ENCODE peak calls at places on chromosomes 11 and 22, in five cellular contexts. E is esophagus squamous epithelium, R is right atrium auricular region, K is tibial nerve, T is adrenal gland. U is an unnamed sample.

GRCh38 chr11:44235765-44236201 is 74.2 kb downstream of the ALX4 start:
- DNase-seq in E (no peak), T (no peak), K (no peak), R (no peak), U (no peak)

GRCh38 chr11:41779401-41779960 is 320.0 kb upstream of the LRRC4C start:
- DNase-seq in E (no peak), R (no peak), K (no peak), T (no peak), U (no peak)

GRCh38 chr11:40292636-40293585 is 1166.5 kb downstream of the LRRC4C start:
- DNase-seq in R (no peak), E (no peak), T (no peak), K (no peak), U (no peak)

GRCh38 chr11:84408946-84409411 is 1122.8 kb upstream of the CCDC90B start:
- DNase-seq in K (no peak), R (no peak), E (no peak), T (no peak), U (no peak)

GRCh38 chr11:132864811-132865576 is 667.3 kb downstream of the OPCML start:
- DNase-seq in K (no peak), E (no peak), R (no peak), T (no peak), U (no peak)

GRCh38 chr11:14107071-14107470 is 144.5 kb downstream of the SPON1 start:
- DNase-seq in T (no peak), E (no peak), R (no peak), K (no peak), U (no peak)

GRCh38 chr11:129710423-129710822 is 105.2 kb upstream of the TMEM45B start:
- DNase-seq in E (no peak), K (no peak), R (no peak), T (no peak), U (no peak)

GRCh38 chr11:45212566-45213315 is 66.3 kb downstream of the PRDM11 start:
- DNase-seq in K (no peak), T (no peak), E (no peak), R (no peak), U (peak; percentile 65)

GRCh38 chr22:32564170-32565001 is 89.8 kb downstream of the FBXO7 start:
- DNase-seq in T (peak; percentile 69), R (no peak), E (no peak), K (no peak), U (no peak)

GRCh38 chr11:86919557-86920210 is 35.5 kb downstream of the FZD4 start:
- DNase-seq in K (peak; percentile 43), T (no peak), R (no peak), E (no peak), U (no peak)

GRCh38 chr22:45692549-45692948 is 20.9 kb downstream of the ATXN10 start:
- DNase-seq in R (no peak), E (no peak), T (no peak), K (no peak), U (no peak)

GRCh38 chr11:36391062-36391461 is 95.0 kb downstream of the PRR5L start:
- DNase-seq in K (no peak), T (no peak), E (no peak), R (no peak), U (no peak)

GRCh38 chr22:38953577-38954413 is 3.6 kb upstream of the APOBEC3A start:
- DNase-seq in R (no peak), T (no peak), E (no peak), K (no peak), U (no peak)

GRCh38 chr11:47152953-47153950 is 23.4 kb downstream of the ARFGAP2 start:
- DNase-seq in E (no peak), T (peak; percentile 76), R (peak; percentile 87), K (peak; percentile 93), U (peak; percentile 78)

GRCh38 chr11:130478204-130478701 is 29.8 kb downstream of the ADAMTS15 start:
- DNase-seq in E (no peak), R (peak; percentile 92), T (peak; percentile 90), K (peak; percentile 93), U (peak; percentile 86)

GRCh38 chr11:62921573-62922188 is 518 bp upstream of the CHRM1 start:
- DNase-seq in R (no peak), T (no peak), E (no peak), K (no peak), U (peak; percentile 14)

GRCh38 chr11:74926304-74927030 is 22.4 kb downstream of the XRRA1 start:
- DNase-seq in E (no peak), T (no peak), K (no peak), R (no peak), U (no peak)

GRCh38 chr22:40345801-40346177 is 511 bp upstream of the ADSL start:
- DNase-seq in E (no peak), T (peak; percentile 48), K (no peak), R (no peak), U (peak; percentile 69)

GRCh38 chr22:28442951-28443876 is 236.4 kb downstream of the TTC28 start:
- DNase-seq in E (no peak), K (peak; percentile 67), T (peak; percentile 71), R (peak; percentile 79), U (peak; percentile 82)

GRCh38 chr22:40654522-40655167 is 18.1 kb upstream of the MRTFA start:
- DNase-seq in R (peak; percentile 69), T (peak; percentile 73), E (no peak), K (peak; percentile 68), U (peak; percentile 74)

GRCh38 chr11:25766332-25767015 is 565.5 kb upstream of the ANO3 start:
- DNase-seq in T (no peak), K (no peak), E (no peak), R (no peak), U (no peak)

GRCh38 chr11:132445966-132446365 is 1075.6 kb downstream of the NTM start:
- DNase-seq in T (no peak), E (no peak), K (no peak), R (no peak), U (no peak)

GRCh38 chr22:50673231-50674126 is 856 bp downstream of the SHANK3 start:
- DNase-seq in K (no peak), R (peak; percentile 28), E (no peak), T (no peak), U (no peak)

GRCh38 chr22:22745225-22746060 is 101.0 kb downstream of the GGTLC2 start:
- DNase-seq in T (peak; percentile 45), R (no peak), K (no peak), E (no peak), U (no peak)

GRCh38 chr11:128686745-128687177 is 7.1 kb upstream of the FLI1 start:
- DNase-seq in T (no peak), K (no peak), E (no peak), R (no peak), U (peak; percentile 81)

GRCh38 chr11:35148163-35148562 is 9.2 kb downstream of the CD44 start:
- DNase-seq in E (no peak), K (no peak), R (no peak), T (no peak), U (no peak)

GRCh38 chr22:28930357-28931007 is 47.1 kb downstream of the ZNRF3 start:
- DNase-seq in T (no peak), E (no peak), K (no peak), R (no peak), U (no peak)

GRCh38 chr11:18677560-18677959 is 21.0 kb upstream of the TMEM86A start:
- DNase-seq in K (no peak), T (no peak), R (no peak), E (no peak), U (no peak)

GRCh38 chr11:124608146-124608545 is 3.1 kb upstream of the PANX3 start:
- DNase-seq in K (no peak), T (no peak), R (no peak), E (no peak), U (no peak)

GRCh38 chr11:6469599-6469998 is 4.1 kb downstream of the TRIM3 start:
- DNase-seq in R (no peak), K (no peak), T (no peak), E (no peak), U (no peak)

GRCh38 chr11:6472934-6473333 is 807 bp downstream of the TRIM3 start:
- DNase-seq in K (no peak), R (no peak), E (no peak), T (no peak), U (no peak)

GRCh38 chr11:6474423-6474792 is 667 bp upstream of the TRIM3 start:
- DNase-seq in K (no peak), R (no peak), E (no peak), T (no peak), U (no peak)

GRCh38 chr11:6473481-6474422 is at the start of gene TRIM3:
- DNase-seq in K (peak; percentile 87), R (peak; percentile 90), E (peak; percentile 55), T (peak; percentile 95), U (peak; percentile 97)

GRCh38 chr11:6468712-6469495 is 4.8 kb downstream of the TRIM3 start:
- DNase-seq in K (peak; percentile 90), T (peak; percentile 89), E (no peak), R (peak; percentile 91), U (peak; percentile 92)
- H3K4me1 ChIP-seq in K (peaks cover 16% of the 10 kb centered on the region), T (peaks cover 13% of the 10 kb centered on the region), E (peaks cover 35% of the 10 kb centered on the region), R (no peaks in the 10 kb centered on the region), U (peaks cover 6% of the 10 kb centered on the region)

GRCh38 chr22:42366815-42367581 is 65.2 kb downstream of the NFAM1 start:
- DNase-seq in K (no peak), R (no peak), T (peak; percentile 56), E (no peak), U (peak; percentile 64)

GRCh38 chr22:42369250-42370041 is 62.8 kb downstream of the NFAM1 start:
- DNase-seq in T (peak; percentile 95), K (peak; percentile 81), R (peak; percentile 96), E (peak; percentile 42), U (peak; percentile 95)

GRCh38 chr22:42365942-42366660 is 66.1 kb downstream of the NFAM1 start:
- DNase-seq in K (peak; percentile 32), E (no peak), T (no peak), R (no peak), U (no peak)

GRCh38 chr22:42368379-42369249 is 63.6 kb downstream of the NFAM1 start:
- DNase-seq in R (no peak), K (no peak), T (no peak), E (no peak), U (no peak)

DNA sequence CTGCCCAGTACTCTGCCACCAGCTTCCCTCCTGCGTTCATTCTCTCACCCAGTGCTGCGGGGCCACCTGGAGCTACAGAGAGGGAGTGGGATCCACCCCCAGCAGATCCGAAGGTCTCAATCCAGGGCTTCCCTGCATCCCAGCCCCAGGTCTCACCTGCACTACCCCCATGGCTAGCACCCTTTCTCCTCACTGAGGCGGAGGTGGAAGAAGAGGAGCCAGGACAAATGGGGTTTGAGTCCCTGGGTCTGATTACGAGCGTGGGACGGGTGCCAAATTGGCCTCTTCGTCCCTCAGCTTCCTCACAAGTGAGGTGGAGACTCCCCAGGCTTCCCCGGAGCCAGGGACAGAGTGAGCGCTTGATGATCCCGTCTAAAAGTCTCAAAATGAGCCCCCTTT is 64.2 kb downstream of the NFAM1 start:
- DNase-seq in T (no peak), E (no peak), K (no peak), R (no peak), U (no peak)
- H3K4me1 ChIP-seq in T (peaks cover 28% of the 10 kb centered on the region), E (peaks cover 72% of the 10 kb centered on the region), K (peaks cover 27% of the 10 kb centered on the region), R (no peaks in the 10 kb centered on the region), U (peaks cover 24% of the 10 kb centered on the region)

DNA sequence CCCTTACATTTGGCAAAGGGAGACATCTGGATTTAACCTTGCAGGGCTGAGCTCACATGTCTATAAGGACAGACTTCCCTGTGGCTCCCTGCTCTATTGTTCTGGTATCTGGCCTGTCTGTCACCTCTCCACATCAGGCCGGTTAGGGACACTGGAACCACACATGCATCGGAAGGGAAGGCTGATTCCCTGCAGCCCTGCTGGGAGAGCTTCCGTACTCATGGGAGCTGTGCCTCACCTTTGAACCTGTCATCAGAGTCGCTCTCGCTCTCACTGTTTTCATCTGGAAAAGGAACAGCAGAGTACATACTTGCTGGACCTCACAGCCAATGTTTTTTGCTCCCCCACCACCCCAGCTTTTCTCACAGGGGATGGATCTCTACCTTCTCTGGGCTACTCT is 31.2 kb downstream of the RPL27A start:
- DNase-seq in K (no peak), R (no peak), E (no peak), T (no peak), U (no peak)
- H3K4me1 ChIP-seq in K (peaks cover 39% of the 10 kb centered on the region), R (no peaks in the 10 kb centered on the region), E (peaks cover 73% of the 10 kb centered on the region), T (peaks cover 52% of the 10 kb centered on the region), U (peaks cover 58% of the 10 kb centered on the region)

GRCh38 chr11:1987024-1987423 is 10.6 kb downstream of the H19 start:
- DNase-seq in E (no peak), R (no peak), K (no peak), T (no peak), U (no peak)
- H3K4me1 ChIP-seq in E (no peaks in the 10 kb centered on the region), R (no peaks in the 10 kb centered on the region), K (no peaks in the 10 kb centered on the region), T (no peaks in the 10 kb centered on the region), U (no peaks in the 10 kb centered on the region)

U was measured in heart left ventricle.